ENCODE peak calls at places on chromosome 19, in five cellular contexts. H, R, C, U and W are unnamed samples.

GRCh38 chr19:39843919-39844793 is 2.0 kb downstream of the FBL start:
- DNase-seq in C (peak), R (peak), H (peak), U (peak), W (no peak)

GRCh38 chr19:2289714-2290435 is 7.9 kb upstream of the PEAK3 start:
- DNase-seq in C (no peak), H (no peak), U (no peak), R (no peak), W (no peak)

GRCh38 chr19:3983936-3984583 is 1.2 kb downstream of the EEF2 start:
- DNase-seq in C (peak), U (no peak), H (peak), R (no peak), W (no peak)

GRCh38 chr19:18401580-18402112 is 4.2 kb upstream of the LRRC25 start:
- DNase-seq in U (peak), H (peak), R (no peak), C (peak), W (no peak)

GRCh38 chr19:38210458-38210987 is 13.5 kb downstream of the DPF1 start:
- DNase-seq in U (no peak), R (no peak), H (no peak), C (no peak), W (no peak)

GRCh38 chr19:46366620-46367277 is 19.9 kb downstream of the PPP5C start:
- DNase-seq in C (no peak), U (no peak), H (no peak), R (no peak), W (no peak)

GRCh38 chr19:1425102-1425842 is 12.9 kb upstream of the RPS15 start:
- DNase-seq in H (no peak), R (no peak), C (no peak), U (no peak), W (no peak)

GRCh38 chr19:45171211-45171623 is 6.8 kb downstream of the TRAPPC6A start:
- DNase-seq in C (no peak), R (no peak), U (no peak), H (no peak), W (no peak)

GRCh38 chr19:4707322-4707721 is 16.3 kb downstream of the DPP9 start:
- DNase-seq in C (no peak), H (no peak), R (no peak), U (no peak), W (no peak)

GRCh38 chr19:4877753-4878490 is 10.5 kb upstream of the PLIN3 start:
- DNase-seq in R (no peak), C (no peak), U (no peak), H (no peak), W (peak)

GRCh38 chr19:15120135-15121026 is 13.2 kb downstream of the SYDE1 start:
- DNase-seq in H (no peak), U (no peak), R (no peak), C (no peak), W (no peak)

GRCh38 chr19:4130635-4131438 is 6.9 kb upstream of the MAP2K2 start:
- DNase-seq in R (no peak), H (peak), U (no peak), C (peak), W (peak)

GRCh38 chr19:14023404-14024235 is 4.3 kb upstream of the RLN3 start:
- DNase-seq in H (peak), U (no peak), R (no peak), C (peak), W (no peak)

GRCh38 chr19:9885077-9885552 is 50.0 kb downstream of the PIN1 start:
- DNase-seq in C (peak), H (peak), R (no peak), U (no peak), W (no peak)

GRCh38 chr19:45528149-45528743 is 21.0 kb downstream of the VASP start:
- DNase-seq in H (peak), R (no peak), U (no peak), C (peak), W (no peak)

GRCh38 chr19:13420780-13421179 is 85.5 kb downstream of the CACNA1A start:
- DNase-seq in H (no peak), C (no peak), U (no peak), R (no peak), W (no peak)